ENCODE peak calls at places on chromosomes 2 and 18, in five cellular contexts. Z is endodermal cell, L is lower lobe of right lung, Q is colonic mucosa, B is cardiac muscle cell. U is an unnamed sample.

GRCh38 chr18:73458186-73458964 is 590.6 kb upstream of the NETO1 start:
- DNase-seq in Z (no peak), L (no peak), Q (no peak), B (no peak), U (no peak)

GRCh38 chr2:202842690-202843089 is 28.9 kb downstream of the ICA1L start:
- DNase-seq in Z (no peak), L (no peak), Q (no peak), B (no peak), U (no peak)

GRCh38 chr2:156625360-156625995 is 189.3 kb downstream of the GPD2 start:
- DNase-seq in Z (no peak), L (no peak), Q (no peak), B (no peak), U (no peak)

GRCh38 chr2:47008381-47009280 is 93.0 kb upstream of the MCFD2 start:
- DNase-seq in Z (no peak), L (no peak), Q (no peak), B (peak), U (no peak)

GRCh38 chr2:204010611-204011560 is 74.3 kb downstream of the ICOS start:
- DNase-seq in Z (no peak), L (no peak), Q (no peak), B (no peak), U (no peak)

GRCh38 chr2:198483046-198483445 is 678.7 kb downstream of the PLCL1 start:
- DNase-seq in Z (no peak), L (no peak), Q (no peak), B (no peak), U (no peak)

GRCh38 chr2:11534746-11535484 is 1.1 kb downstream of the GREB1 start:
- DNase-seq in Z (peak), L (no peak), Q (no peak), B (no peak), U (no peak)

GRCh38 chr18:74633652-74634352 is 36.1 kb downstream of the ZNF407 start:
- DNase-seq in Z (no peak), L (no peak), Q (no peak), B (no peak), U (no peak)

GRCh38 chr18:9849407-9849961 is 36.3 kb upstream of the TXNDC2 start:
- DNase-seq in Z (no peak), L (peak), Q (peak), B (peak), U (no peak)

GRCh38 chr18:13359195-13359594 is 140.6 kb downstream of the LDLRAD4 start:
- DNase-seq in Z (no peak), L (no peak), Q (no peak), B (no peak), U (no peak)

GRCh38 chr2:101722878-101723277 is 25.4 kb downstream of the MAP4K4 start:
- DNase-seq in Z (no peak), L (no peak), Q (no peak), B (no peak), U (no peak)

GRCh38 chr2:522776-523175 is 154.4 kb downstream of the TMEM18 start:
- DNase-seq in Z (no peak), L (no peak), Q (no peak), B (no peak), U (no peak)

GRCh38 chr2:105802587-105802986 is 57.9 kb downstream of the NCK2 start:
- DNase-seq in Z (peak), L (no peak), Q (no peak), B (no peak), U (no peak)

GRCh38 chr2:45851576-45852304 is 200.3 kb downstream of the PRKCE start:
- DNase-seq in Z (no peak), L (no peak), Q (no peak), B (peak), U (no peak)

GRCh38 chr2:168216351-168217005 is 30.9 kb downstream of the STK39 start:
- DNase-seq in Z (no peak), L (no peak), Q (peak), B (peak), U (no peak)

GRCh38 chr2:102025016-102025491 is 33.3 kb downstream of the IL1R2 start:
- DNase-seq in Z (no peak), L (no peak), Q (no peak), B (peak), U (no peak)

GRCh38 chr2:102147935-102148334 is 5.4 kb downstream of the IL1R1 start:
- DNase-seq in Z (no peak), L (no peak), Q (no peak), B (peak), U (no peak)

GRCh38 chr2:28338754-28339325 is 53.8 kb upstream of the FOSL2 start:
- DNase-seq in Z (no peak), L (no peak), Q (no peak), B (no peak), U (no peak)

GRCh38 chr2:219497495-219498279 is 1.0 kb upstream of the GMPPA start:
- DNase-seq in Z (peak), L (peak), Q (peak), B (peak), U (no peak)

DNA sequence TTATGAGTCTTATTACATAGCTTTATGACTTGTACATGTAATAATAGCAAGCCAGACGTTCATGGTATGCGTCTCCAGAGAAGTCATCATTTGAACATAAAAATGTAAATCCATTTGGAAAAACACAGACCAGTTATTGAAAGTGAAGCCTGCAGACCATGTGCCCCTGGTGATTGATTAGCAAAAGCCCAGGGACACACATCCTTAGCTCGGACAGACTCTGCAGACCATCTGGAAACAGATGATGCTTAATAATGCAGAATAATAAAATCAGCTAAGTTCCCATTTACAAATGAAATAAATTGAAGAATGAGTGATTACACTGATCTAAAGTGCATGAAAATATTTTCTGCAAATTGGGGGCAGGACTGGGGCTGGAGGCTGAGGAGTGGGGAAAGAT is 283.2 kb downstream of the TDRD15 start:
- DNase-seq in Z (no peak), L (no peak), Q (no peak), B (no peak), U (no peak)
- H3K4me3 ChIP-seq in Z (no peak), L (no peak), Q (no peak), B (no peak), U (no peak)

DNA sequence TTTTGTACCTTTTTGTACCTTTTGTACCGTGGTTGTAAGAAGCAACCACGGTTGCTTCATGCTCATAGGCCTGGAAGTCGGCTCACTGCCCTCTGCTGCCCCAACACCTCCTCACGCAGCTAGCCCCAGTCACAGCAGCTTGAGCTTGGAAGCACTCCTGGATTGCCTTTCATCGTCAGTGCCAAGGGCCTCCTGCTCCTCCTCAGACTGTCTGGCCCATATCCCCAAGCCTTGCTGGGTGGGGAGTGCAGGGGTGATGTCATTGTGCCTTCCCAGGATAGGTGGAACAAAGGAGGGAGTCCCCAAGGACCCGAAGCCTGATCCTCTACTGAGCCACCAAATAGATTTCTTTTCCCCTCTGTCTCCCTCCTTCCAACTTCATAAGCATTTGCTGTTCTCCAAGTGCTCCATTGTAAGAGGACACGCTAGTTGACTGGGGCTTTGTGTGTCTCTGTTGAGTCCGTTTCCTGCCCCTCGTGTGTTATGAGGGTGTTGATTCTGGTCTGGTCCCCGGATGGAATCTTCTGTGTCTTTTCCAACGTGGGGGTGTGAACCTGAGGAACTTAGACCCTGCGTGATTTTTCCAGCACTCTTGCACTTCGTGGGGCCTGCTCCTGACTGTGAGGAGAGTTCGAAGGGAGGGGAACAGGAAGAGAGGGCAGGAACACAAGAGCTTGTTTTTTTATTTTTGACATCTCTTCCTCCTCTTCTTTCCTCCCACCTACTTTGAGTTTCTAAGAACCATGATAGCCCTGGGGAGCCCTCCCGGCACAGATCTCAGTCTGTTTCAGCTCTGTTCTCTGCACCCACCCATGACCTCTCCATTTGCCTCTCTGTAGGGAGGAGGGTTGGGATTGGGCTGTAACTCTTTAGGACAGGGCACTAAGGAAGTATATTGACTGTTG is 127.2 kb upstream of the EML6 start:
- DNase-seq in Z (no peak), L (no peak), Q (no peak), B (no peak), U (no peak)
- H3K4me3 ChIP-seq in Z (no peak), L (no peak), Q (no peak), B (no peak), U (no peak)

DNA sequence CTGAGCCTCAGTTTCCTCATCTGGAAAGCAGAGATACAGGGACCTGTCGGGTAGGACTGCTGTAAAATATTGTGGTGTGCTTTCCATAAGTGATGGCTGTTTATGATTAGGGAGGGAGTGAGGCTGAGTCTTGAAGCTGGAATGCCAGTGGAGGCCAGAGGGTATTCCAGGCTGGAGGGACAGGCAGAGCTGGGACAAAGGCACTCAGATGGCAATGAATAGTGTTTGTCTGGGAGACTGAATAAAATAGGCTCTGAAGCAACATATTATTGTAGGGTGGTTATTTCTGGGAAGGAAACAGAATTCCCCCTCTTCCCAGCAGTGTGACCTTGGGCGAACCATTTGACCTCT is 120.7 kb downstream of the INHBB start:
- DNase-seq in Z (no peak), L (no peak), Q (no peak), B (no peak), U (no peak)
- H3K4me3 ChIP-seq in Z (no peak), L (no peak), Q (no peak), B (no peak), U (no peak)

DNA sequence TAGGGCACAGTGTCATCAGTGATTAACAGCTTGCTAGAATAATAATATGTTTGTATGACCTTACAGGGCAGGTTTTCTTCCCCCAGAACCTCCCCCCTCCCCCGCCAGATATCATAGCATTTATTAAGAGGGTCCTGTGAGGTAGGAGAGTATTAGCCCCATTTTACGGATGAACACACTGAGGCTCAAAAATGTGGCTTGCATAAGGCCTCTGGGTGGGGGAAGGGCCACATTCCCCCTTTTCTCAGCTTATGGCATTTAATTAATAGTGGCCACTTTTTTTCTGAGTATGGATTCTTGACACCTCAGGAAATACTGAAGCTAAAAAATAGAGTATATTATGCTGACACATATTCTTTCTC is 2.9 kb downstream of the CTIF start:
- DNase-seq in Z (no peak), L (no peak), Q (no peak), B (no peak), U (no peak)
- H3K4me3 ChIP-seq in Z (peak), L (peak), Q (peak), B (no peak), U (peak)